ENCODE peak calls at places on chromosomes 13 and 19, in six cellular contexts. D, K, Z, M, P and W are unnamed samples.

GRCh38 chr19:18274776-18275356 is 614 bp upstream of the IQCN start:
- DNase-seq in D (no peak), K (peak; percentile 82), Z (no peak), M (peak; percentile 94), P (no peak), W (peak; percentile 80)

GRCh38 chr13:78376033-78376432 is 227.3 kb downstream of the POU4F1 start:
- DNase-seq in D (no peak), K (no peak), Z (no peak), M (no peak), P (no peak), W (no peak)

GRCh38 chr13:86585826-86586225 is 786.6 kb upstream of the SLITRK6 start:
- DNase-seq in D (no peak), K (no peak), Z (no peak), M (peak; percentile 53), P (no peak), W (no peak)

GRCh38 chr19:49758292-49758691 is 4.8 kb downstream of the TSKS start:
- DNase-seq in D (no peak), K (no peak), Z (no peak), M (no peak), P (no peak), W (no peak)

GRCh38 chr13:74966814-74967213 is 515.2 kb downstream of the TBC1D4 start:
- DNase-seq in D (peak; percentile 14), K (no peak), Z (no peak), M (no peak), P (no peak), W (no peak)

GRCh38 chr13:103187621-103188020 is 121.4 kb upstream of the SLC10A2 start:
- DNase-seq in D (no peak), K (no peak), Z (no peak), M (no peak), P (no peak), W (peak; percentile 19)

GRCh38 chr13:79445968-79446645 is 34.8 kb upstream of the NDFIP2 start:
- DNase-seq in D (no peak), K (no peak), Z (no peak), M (no peak), P (no peak), W (peak; percentile 27)

GRCh38 chr19:49127674-49128544 is 8.6 kb downstream of the PPFIA3 start:
- DNase-seq in D (peak; percentile 94), K (peak; percentile 97), Z (peak; percentile 89), M (peak; percentile 99), P (peak; percentile 94), W (peak; percentile 100)

GRCh38 chr13:65677906-65678305 is 1552.2 kb downstream of the PCDH9 start:
- DNase-seq in D (no peak), K (no peak), Z (no peak), M (peak; percentile 23), P (no peak), W (peak; percentile 4)

GRCh38 chr19:43777163-43777700 is 3.5 kb downstream of the KCNN4 start:
- DNase-seq in D (no peak), K (no peak), Z (no peak), M (peak; percentile 60), P (peak; percentile 47), W (no peak)

GRCh38 chr13:110685305-110685704 is 20.6 kb downstream of the CARS2 start:
- DNase-seq in D (no peak), K (no peak), Z (no peak), M (no peak), P (no peak), W (no peak)

GRCh38 chr19:8423821-8424223 is 10.7 kb downstream of the MARCHF2 start:
- DNase-seq in D (peak; percentile 42), K (peak; percentile 34), Z (no peak), M (peak; percentile 99), P (no peak), W (peak; percentile 41)

GRCh38 chr19:4977299-4978174 is 8.6 kb downstream of the KDM4B start:
- DNase-seq in D (no peak), K (no peak), Z (no peak), M (peak; percentile 43), P (no peak), W (no peak)

GRCh38 chr19:9700229-9700981 is 25.5 kb upstream of the ZNF562 start:
- DNase-seq in D (no peak), K (no peak), Z (no peak), M (no peak), P (no peak), W (no peak)

GRCh38 chr13:91142572-91142971 is 204.9 kb upstream of the MIR17HG start:
- DNase-seq in D (no peak), K (no peak), Z (no peak), M (peak; percentile 4), P (no peak), W (peak; percentile 70)

GRCh38 chr13:31433201-31433600 is 233.4 kb downstream of the B3GLCT start:
- DNase-seq in D (no peak), K (no peak), Z (no peak), M (no peak), P (no peak), W (no peak)

GRCh38 chr19:23415561-23416191 is 20.4 kb upstream of the ZNF91 start:
- DNase-seq in D (peak; percentile 61), K (no peak), Z (no peak), M (no peak), P (no peak), W (no peak)

GRCh38 chr19:16060294-16060693 is 16.0 kb upstream of the TPM4 start:
- DNase-seq in D (no peak), K (no peak), Z (no peak), M (no peak), P (no peak), W (no peak)

GRCh38 chr19:43316591-43317319 is 36.7 kb upstream of the CD177 start:
- DNase-seq in D (peak; percentile 9), K (no peak), Z (no peak), M (peak; percentile 75), P (no peak), W (peak; percentile 88)

GRCh38 chr13:99057310-99057975 is 79.6 kb upstream of the DOCK9 start:
- DNase-seq in D (no peak), K (no peak), Z (no peak), M (peak; percentile 89), P (no peak), W (no peak)

GRCh38 chr19:14337510-14337909 is 43.7 kb upstream of the ADGRE5 start:
- DNase-seq in D (peak; percentile 15), K (no peak), Z (no peak), M (peak; percentile 51), P (peak; percentile 43), W (peak; percentile 61)

GRCh38 chr19:50328257-50329145 is 676 bp downstream of the KCNC3 start:
- DNase-seq in D (no peak), K (no peak), Z (no peak), M (no peak), P (no peak), W (peak; percentile 64)

GRCh38 chr19:19474950-19475781 is 40.2 kb downstream of the TSSK6 start:
- DNase-seq in D (no peak), K (no peak), Z (no peak), M (no peak), P (no peak), W (no peak)

GRCh38 chr13:32902898-32903297 is 113.3 kb upstream of the KL start:
- DNase-seq in D (no peak), K (no peak), Z (no peak), M (no peak), P (no peak), W (no peak)

GRCh38 chr13:63351081-63351480 is 1935.4 kb upstream of the PCDH20 start:
- DNase-seq in D (no peak), K (no peak), Z (no peak), M (no peak), P (no peak), W (no peak)

GRCh38 chr19:50266896-50267295 is 62.3 kb downstream of the KCNC3 start:
- DNase-seq in D (no peak), K (no peak), Z (no peak), M (no peak), P (peak; percentile 8), W (peak; percentile 73)

GRCh38 chr13:113783966-113784644 is 25.1 kb downstream of the TMEM255B start:
- DNase-seq in D (no peak), K (no peak), Z (no peak), M (peak; percentile 30), P (no peak), W (no peak)

GRCh38 chr19:33040994-33041827 is 23.5 kb downstream of the RHPN2 start:
- DNase-seq in D (no peak), K (peak; percentile 41), Z (no peak), M (peak; percentile 82), P (no peak), W (peak; percentile 100)

GRCh38 chr13:102913924-102914628 is 68.2 kb downstream of the ERCC5 start:
- DNase-seq in D (no peak), K (no peak), Z (no peak), M (peak; percentile 84), P (no peak), W (peak; percentile 82)

GRCh38 chr13:101930331-101930730 is 471.5 kb downstream of the FGF14 start:
- DNase-seq in D (no peak), K (no peak), Z (no peak), M (no peak), P (no peak), W (no peak)

GRCh38 chr19:57465680-57466381 is 8.9 kb upstream of the VN1R1 start:
- DNase-seq in D (no peak), K (no peak), Z (no peak), M (peak; percentile 45), P (peak; percentile 3), W (peak; percentile 90)

GRCh38 chr13:97136418-97136817 is 85.7 kb upstream of the MBNL2 start:
- DNase-seq in D (no peak), K (no peak), Z (no peak), M (no peak), P (no peak), W (no peak)

GRCh38 chr19:33426621-33427475 is 53.3 kb downstream of the CEBPG start:
- DNase-seq in D (no peak), K (no peak), Z (no peak), M (no peak), P (no peak), W (no peak)

GRCh38 chr13:99380921-99381645 is 73.9 kb upstream of the GPR183 start:
- DNase-seq in D (no peak), K (no peak), Z (no peak), M (no peak), P (peak; percentile 51), W (no peak)